ENCODE peak calls at places on chromosomes 5 and 9, in seven cellular contexts. D is fibroblast of pulmonary artery; Y is neuronal stem cell; J is activated CD8-positive, alpha-beta memory T cell treated with anti-CD3 and anti-CD28 coated beads, Interleukin-2, amount 50 U/mL, for 48 hours; G is mucosa of gallbladder; O is psoas muscle; R is MCF 10A. H is an unnamed sample.

GRCh38 chr5:177330991-177331837 is 19.5 kb upstream of the MXD3 start:
- DNase-seq in D (no peak), Y (no peak), J (no peak), G (no peak), O (no peak), R (no peak), H (no peak)

GRCh38 chr5:116495786-116496185 is 78.8 kb downstream of the SEMA6A start:
- DNase-seq in D (no peak), Y (no peak), J (no peak), G (no peak), O (no peak), R (no peak), H (no peak)

GRCh38 chr5:115379622-115380344 is 83.3 kb upstream of the CCDC112 start:
- DNase-seq in D (no peak), Y (no peak), J (no peak), G (peak; percentile 45), O (no peak), R (peak; percentile 63), H (no peak)

GRCh38 chr5:62956597-62956996 is 378.0 kb downstream of the LRRC70 start:
- DNase-seq in D (peak; percentile 52), Y (no peak), J (no peak), G (no peak), O (no peak), R (no peak), H (no peak)

GRCh38 chr9:96587295-96587694 is 32.3 kb downstream of the CDC14B start:
- DNase-seq in D (no peak), Y (no peak), J (no peak), G (no peak), O (no peak), R (no peak), H (no peak)

GRCh38 chr5:173721259-173722232 is 105.1 kb upstream of the BOD1 start:
- DNase-seq in D (no peak), Y (no peak), J (no peak), G (no peak), O (no peak), R (peak; percentile 80), H (no peak)

GRCh38 chr5:131635755-131636479 is 888 bp upstream of the RAPGEF6 start:
- DNase-seq in D (peak; percentile 52), Y (no peak), J (peak; percentile 75), G (no peak), O (no peak), R (no peak), H (no peak)

GRCh38 chr5:43078956-43079355 is 38.8 kb upstream of the ANXA2R start:
- DNase-seq in D (peak; percentile 87), Y (no peak), J (no peak), G (no peak), O (no peak), R (peak; percentile 54), H (no peak)

GRCh38 chr5:138911441-138911840 is 36.3 kb upstream of the LRRTM2 start:
- DNase-seq in D (peak; percentile 44), Y (no peak), J (no peak), G (no peak), O (no peak), R (no peak), H (no peak)

GRCh38 chr5:132471006-132471907 is 19.3 kb downstream of the IRF1 start:
- DNase-seq in D (no peak), Y (no peak), J (peak; percentile 42), G (peak; percentile 79), O (no peak), R (no peak), H (no peak)

GRCh38 chr9:133004091-133005072 is 25.9 kb downstream of the GFI1B start:
- DNase-seq in D (no peak), Y (no peak), J (no peak), G (no peak), O (no peak), R (no peak), H (no peak)

GRCh38 chr9:115673599-115673998 is 480.0 kb upstream of the PAPPA start:
- DNase-seq in D (peak; percentile 61), Y (no peak), J (no peak), G (no peak), O (no peak), R (peak; percentile 33), H (no peak)

GRCh38 chr5:39453606-39454005 is 28.8 kb upstream of the DAB2 start:
- DNase-seq in D (no peak), Y (no peak), J (no peak), G (no peak), O (no peak), R (no peak), H (no peak)

GRCh38 chr5:1315709-1316587 is 21.1 kb upstream of the TERT start:
- DNase-seq in D (peak; percentile 3), Y (no peak), J (peak; percentile 69), G (peak; percentile 85), O (peak; percentile 53), R (peak; percentile 90), H (peak; percentile 41)

GRCh38 chr9:137194909-137195308 is 5.6 kb downstream of the TPRN start:
- DNase-seq in D (no peak), Y (no peak), J (no peak), G (peak; percentile 50), O (no peak), R (peak; percentile 54), H (no peak)

GRCh38 chr5:173222466-173222865 is 12.5 kb downstream of the NKX2-5 start:
- DNase-seq in D (no peak), Y (no peak), J (no peak), G (no peak), O (no peak), R (no peak), H (no peak)

GRCh38 chr5:156378159-156378558 is 51.2 kb downstream of the SGCD start:
- DNase-seq in D (no peak), Y (no peak), J (no peak), G (no peak), O (no peak), R (no peak), H (no peak)

GRCh38 chr9:121886759-121887485 is 206.2 kb downstream of the TTLL11 start:
- DNase-seq in D (peak; percentile 46), Y (no peak), J (peak; percentile 66), G (no peak), O (no peak), R (no peak), H (no peak)

GRCh38 chr5:72531496-72532190 is 24.4 kb upstream of the ZNF366 start:
- DNase-seq in D (peak; percentile 56), Y (no peak), J (no peak), G (no peak), O (no peak), R (peak; percentile 57), H (no peak)

GRCh38 chr5:1668141-1668721 is 131.4 kb downstream of the MRPL36 start:
- DNase-seq in D (no peak), Y (no peak), J (no peak), G (no peak), O (peak; percentile 22), R (no peak), H (peak; percentile 39)

GRCh38 chr9:92807031-92807756 is 42.6 kb upstream of the BICD2 start:
- DNase-seq in D (no peak), Y (no peak), J (no peak), G (no peak), O (no peak), R (no peak), H (no peak)

GRCh38 chr5:79845448-79846197 is 145.4 kb downstream of the MTX3 start:
- DNase-seq in D (peak; percentile 47), Y (no peak), J (no peak), G (no peak), O (no peak), R (peak; percentile 68), H (no peak)

GRCh38 chr5:94901071-94901979 is 282.9 kb downstream of the SLF1 start:
- DNase-seq in D (peak; percentile 53), Y (no peak), J (no peak), G (no peak), O (no peak), R (peak; percentile 68), H (no peak)

GRCh38 chr9:125812403-125812802 is 65.2 kb downstream of the PBX3 start:
- DNase-seq in D (no peak), Y (no peak), J (no peak), G (no peak), O (no peak), R (no peak), H (no peak)

GRCh38 chr9:98642661-98643312 is 65.9 kb downstream of the GABBR2 start:
- DNase-seq in D (no peak), Y (no peak), J (no peak), G (no peak), O (no peak), R (no peak), H (no peak)

GRCh38 chr9:7169717-7170348 is 412.1 kb downstream of the KDM4C start:
- DNase-seq in D (peak; percentile 46), Y (no peak), J (no peak), G (no peak), O (no peak), R (peak; percentile 69), H (no peak)

GRCh38 chr9:99050292-99050911 is 54.5 kb upstream of the TGFBR1 start:
- DNase-seq in D (no peak), Y (no peak), J (no peak), G (no peak), O (no peak), R (no peak), H (no peak)

GRCh38 chr5:158140120-158140778 is 281.3 kb upstream of the CLINT1 start:
- DNase-seq in D (no peak), Y (no peak), J (no peak), G (no peak), O (peak; percentile 51), R (no peak), H (no peak)

GRCh38 chr5:113572716-113573115 is 59.2 kb downstream of the YTHDC2 start:
- DNase-seq in D (peak; percentile 3), Y (no peak), J (no peak), G (no peak), O (no peak), R (no peak), H (no peak)

GRCh38 chr5:154475613-154476342 is 2.2 kb downstream of the HAND1 start:
- DNase-seq in D (no peak), Y (peak; percentile 38), J (peak; percentile 61), G (no peak), O (peak; percentile 45), R (no peak), H (no peak)

GRCh38 chr5:73284196-73284795 is 111.3 kb downstream of the TMEM174 start:
- DNase-seq in D (no peak), Y (no peak), J (no peak), G (no peak), O (no peak), R (no peak), H (no peak)

GRCh38 chr5:160054831-160055230 is 45.9 kb downstream of the TTC1 start:
- DNase-seq in D (no peak), Y (no peak), J (no peak), G (no peak), O (no peak), R (peak; percentile 29), H (no peak)

GRCh38 chr9:113343732-113344231 is 3.7 kb upstream of the WDR31 start:
- DNase-seq in D (peak; percentile 65), Y (no peak), J (no peak), G (peak; percentile 84), O (peak; percentile 73), R (no peak), H (no peak)

GRCh38 chr9:6014668-6015270 is 655 bp downstream of the RANBP6 start:
- DNase-seq in D (peak; percentile 68), Y (no peak), J (no peak), G (no peak), O (no peak), R (peak; percentile 65), H (no peak)

GRCh38 chr9:70080481-70081119 is 37.0 kb downstream of the MAMDC2 start:
- DNase-seq in D (peak; percentile 79), Y (no peak), J (no peak), G (no peak), O (no peak), R (peak; percentile 65), H (no peak)

GRCh38 chr5:108548684-108549596 is 167.0 kb upstream of the FBXL17 start:
- DNase-seq in D (no peak), Y (no peak), J (no peak), G (no peak), O (no peak), R (no peak), H (no peak)

GRCh38 chr5:72598461-72599433 is 91.5 kb upstream of the ZNF366 start:
- DNase-seq in D (peak; percentile 97), Y (no peak), J (no peak), G (no peak), O (no peak), R (peak; percentile 84), H (no peak)

GRCh38 chr5:102971693-102972293 is 148.1 kb downstream of the GIN1 start:
- DNase-seq in D (peak; percentile 51), Y (no peak), J (no peak), G (no peak), O (no peak), R (peak; percentile 11), H (no peak)